ENCODE peak calls at places on chromosome 5, in ten cellular contexts. T, P, M, V, U, R, H, E, W and N are unnamed samples.

GRCh38 chr5:151612689-151613427 is 21.7 kb upstream of the FAT2 start:
- DNase-seq in V (no peak), W (peak; percentile 100), M (no peak), R (peak; percentile 83), P (peak; percentile 19), E (peak; percentile 62), H (no peak), T (no peak), U (no peak), N (no peak)

GRCh38 chr5:92565673-92566072 is 1015.3 kb downstream of the NR2F1-AS1 start:
- DNase-seq in U (no peak), R (no peak), M (no peak), V (no peak), H (no peak), E (no peak), W (no peak), T (no peak), P (no peak), N (no peak)

GRCh38 chr5:74497706-74498105 is 142.8 kb downstream of the ENC1 start:
- DNase-seq in P (no peak), U (no peak), W (no peak), H (no peak), V (no peak), R (no peak), T (no peak), M (no peak), E (peak; percentile 17), N (no peak)

GRCh38 chr5:69231851-69232250 is 2.8 kb upstream of the CDK7 start:
- DNase-seq in T (no peak), M (no peak), U (no peak), V (no peak), P (no peak), R (no peak), H (no peak), W (peak; percentile 66), E (peak; percentile 86), N (no peak)

GRCh38 chr5:80198399-80198798 is 57.4 kb downstream of the SERINC5 start:
- DNase-seq in W (no peak), P (no peak), U (no peak), R (no peak), V (no peak), T (peak; percentile 41), M (peak; percentile 86), E (peak; percentile 53), H (no peak), N (no peak)

GRCh38 chr5:175854231-175855040 is 16.9 kb upstream of the CPLX2 start:
- DNase-seq in P (no peak), E (no peak), V (no peak), H (no peak), W (no peak), T (peak; percentile 80), M (no peak), U (no peak), R (no peak), N (no peak)

GRCh38 chr5:36495638-36496010 is 110.8 kb upstream of the SLC1A3 start:
- DNase-seq in M (no peak), T (no peak), E (no peak), V (no peak), P (no peak), W (no peak), U (no peak), H (no peak), R (no peak), N (no peak)

GRCh38 chr5:171205375-171205774 is 103.7 kb upstream of the TLX3 start:
- DNase-seq in E (no peak), U (no peak), H (no peak), T (no peak), V (no peak), M (no peak), W (no peak), R (no peak), P (no peak), N (no peak)

GRCh38 chr5:94968507-94969095 is 316.3 kb downstream of the MCTP1 start:
- DNase-seq in W (peak; percentile 53), R (peak; percentile 79), E (peak; percentile 59), M (no peak), H (peak; percentile 31), U (peak; percentile 15), V (no peak), P (no peak), T (peak; percentile 24), N (peak; percentile 33)

GRCh38 chr5:52811067-52811749 is 23.5 kb downstream of the ITGA1 start:
- DNase-seq in H (no peak), M (no peak), E (peak; percentile 45), W (peak; percentile 29), T (no peak), R (peak; percentile 49), V (peak; percentile 64), P (no peak), U (no peak), N (no peak)

GRCh38 chr5:14261237-14261636 is 118.1 kb downstream of the TRIO start:
- DNase-seq in R (no peak), E (no peak), M (no peak), V (no peak), W (no peak), T (no peak), U (no peak), P (no peak), H (no peak), N (no peak)

GRCh38 chr5:84255318-84255717 is 129.4 kb downstream of the EDIL3 start:
- DNase-seq in P (no peak), W (peak; percentile 31), U (no peak), R (peak; percentile 67), T (no peak), E (peak; percentile 35), M (no peak), V (no peak), H (no peak), N (no peak)

GRCh38 chr5:160496784-160497183 is 75.1 kb downstream of the PTTG1 start:
- DNase-seq in W (peak; percentile 69), P (no peak), T (no peak), E (no peak), H (no peak), V (no peak), U (no peak), R (peak; percentile 32), M (no peak), N (no peak)

GRCh38 chr5:93311825-93312224 is 269.2 kb downstream of the NR2F1-AS1 start:
- DNase-seq in V (no peak), E (peak; percentile 52), T (peak; percentile 58), W (no peak), H (no peak), U (no peak), P (no peak), M (no peak), R (no peak), N (no peak)

GRCh38 chr5:52134013-52134650 is 653.6 kb upstream of the ITGA1 start:
- DNase-seq in P (no peak), H (no peak), R (no peak), T (no peak), M (no peak), V (no peak), E (no peak), U (no peak), W (no peak), N (no peak)

GRCh38 chr5:96582343-96582742 is 79.8 kb upstream of the CAST start:
- DNase-seq in P (no peak), E (peak; percentile 72), U (no peak), H (no peak), M (peak; percentile 58), T (no peak), R (peak; percentile 68), V (no peak), W (no peak), N (no peak)

GRCh38 chr5:169302491-169303118 is 1.7 kb upstream of the SLIT3 start:
- DNase-seq in P (peak; percentile 28), W (peak; percentile 66), E (peak; percentile 70), T (peak; percentile 85), M (peak; percentile 78), H (peak; percentile 74), R (peak; percentile 80), U (peak; percentile 42), V (peak; percentile 91), N (peak; percentile 55)

DNA sequence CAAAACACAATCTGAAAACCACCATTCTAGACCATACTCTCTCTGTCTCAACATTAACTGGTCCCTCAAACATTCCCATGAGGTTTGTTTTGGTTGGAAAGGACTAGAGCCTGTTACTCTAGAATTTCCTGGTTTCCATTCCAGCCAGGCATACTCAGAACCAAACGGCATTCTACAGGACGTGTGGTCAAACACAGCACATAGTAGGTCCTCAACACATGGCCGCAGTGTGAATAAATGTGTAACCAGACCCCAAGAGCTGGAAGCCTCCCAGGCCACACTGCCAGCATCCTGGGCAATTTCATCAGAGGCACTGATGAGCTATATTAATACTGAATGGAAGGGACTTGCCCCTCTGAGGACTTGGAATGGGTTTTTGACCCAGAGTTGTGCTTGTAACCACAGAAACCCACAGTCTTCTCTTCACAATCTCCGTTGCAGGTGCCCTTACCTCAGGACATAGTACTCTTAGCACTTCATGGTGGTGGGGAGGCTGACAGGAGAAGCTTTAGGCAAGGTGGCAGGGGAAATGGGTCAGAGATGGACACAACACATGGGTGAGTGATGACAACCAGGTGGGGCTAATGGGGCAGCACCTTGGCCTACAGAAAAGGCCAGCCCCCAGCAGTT is 66.0 kb downstream of the ZNF366 start:
- DNase-seq in W (no peak), H (no peak), R (no peak), M (no peak), V (no peak), P (no peak), U (no peak), T (no peak), E (peak; percentile 55), N (no peak)
- H3K27ac ChIP-seq in W (peak overlapping the region; percentile 45), H (no peak overlapping the region), R (peak overlapping the region; percentile 38), M (no peak overlapping the region), V (peak overlapping the region; percentile 8), P (no peak overlapping the region), U (no peak overlapping the region), T (no peak overlapping the region), E (peak overlapping the region; percentile 89), N (peak overlapping the region; percentile 59)

GRCh38 chr5:139385061-139385889 is 2.2 kb upstream of the SLC23A1 start:
- DNase-seq in H (no peak), T (no peak), U (no peak), W (peak; percentile 35), R (no peak), E (no peak), V (no peak), M (no peak), P (no peak), N (no peak)
- TF ChIP-seq CTCF in H (peak; percentile 18), T (no peak), U (no peak), W (no peak), R (peak; percentile 34), E (no peak), V (no peak), M (no peak), P (no peak), N (no peak)

DNA sequence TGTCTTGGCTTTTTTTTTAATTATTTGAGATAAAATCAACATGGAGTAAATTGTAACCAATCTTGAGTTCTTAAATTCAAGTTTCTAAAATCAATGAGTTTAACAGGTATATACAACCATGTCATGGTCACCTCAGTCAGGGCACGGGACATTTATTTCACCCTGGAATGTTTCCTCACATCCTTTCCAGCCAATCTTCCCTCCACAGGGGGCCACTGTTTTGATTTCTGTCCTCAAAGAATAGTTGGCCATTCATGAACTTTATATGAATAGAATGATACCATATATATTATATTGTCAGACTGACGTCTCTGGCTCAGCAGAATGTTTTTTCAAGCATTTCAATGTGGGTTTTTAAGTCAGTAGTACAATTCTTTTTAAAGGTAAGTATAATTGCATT is 806 bp downstream of the ZNF474 start:
- DNase-seq in M (no peak), V (no peak), P (no peak), T (no peak), E (no peak), H (no peak), W (no peak), U (no peak), R (no peak), N (no peak)
- H3K27ac ChIP-seq in M (no peak overlapping the region), V (no peak overlapping the region), P (no peak overlapping the region), T (no peak overlapping the region), E (no peak overlapping the region), H (no peak overlapping the region), W (peak overlapping the region; percentile 92), U (no peak overlapping the region), R (no peak overlapping the region), N (no peak overlapping the region)

GRCh38 chr5:56838409-56839039 is 23.2 kb downstream of the MAP3K1 start:
- DNase-seq in M (no peak), W (peak; percentile 58), T (no peak), R (peak; percentile 64), V (no peak), P (no peak), E (peak; percentile 64), H (no peak), U (no peak), N (peak; percentile 26)
- TF ChIP-seq CTCF in M (peak; percentile 61), W (peak; percentile 32), T (no peak), R (peak; percentile 68), V (peak; percentile 40), P (peak; percentile 72), E (peak; percentile 47), H (peak; percentile 74), U (peak; percentile 20), N (peak; percentile 51)